ENCODE peak calls at places on chromosomes 16 and 17, in four cellular contexts. O, X, E and D are unnamed samples.

GRCh38 chr17:50274142-50274944 is at the start of gene TMEM92:
- DNase-seq in O (peak), X (no peak), E (peak), D (no peak)

GRCh38 chr17:81097943-81098308 is 63.0 kb downstream of the BAIAP2 start:
- DNase-seq in E (peak), O (peak), X (no peak), D (peak)

GRCh38 chr16:89038811-89039735 is 54.6 kb upstream of the ACSF3 start:
- DNase-seq in X (no peak), E (no peak), O (no peak), D (no peak)

GRCh38 chr17:49597928-49598655 is 22.4 kb downstream of the NXPH3 start:
- DNase-seq in E (no peak), O (no peak), X (no peak), D (peak)

GRCh38 chr17:32910769-32911168 is 17.2 kb upstream of the TMEM98 start:
- DNase-seq in X (no peak), O (no peak), E (peak), D (no peak)

GRCh38 chr16:58497468-58497867 is 2.5 kb upstream of the NDRG4 start:
- DNase-seq in X (no peak), O (no peak), E (no peak), D (no peak)

GRCh38 chr17:42428141-42428944 is 5.3 kb upstream of the CAVIN1 start:
- DNase-seq in O (peak), E (peak), X (no peak), D (peak)

GRCh38 chr17:58165981-58166380 is 801 bp upstream of the OR4D2 start:
- DNase-seq in X (no peak), O (no peak), E (no peak), D (no peak)

GRCh38 chr16:13138528-13138927 is 237.1 kb downstream of the SHISA9 start:
- DNase-seq in E (no peak), X (no peak), O (no peak), D (no peak)

GRCh38 chr17:43171761-43172487 is 910 bp downstream of the NBR1 start:
- DNase-seq in E (peak), O (peak), X (no peak), D (peak)

GRCh38 chr16:4612474-4612931 is 2.2 kb downstream of the UBALD1 start:
- DNase-seq in X (no peak), O (no peak), E (no peak), D (no peak)

GRCh38 chr17:80316927-80317705 is 56.5 kb downstream of the RNF213 start:
- DNase-seq in O (no peak), X (no peak), E (no peak), D (no peak)

GRCh38 chr16:50673496-50674275 is 7.4 kb downstream of the SNX20 start:
- DNase-seq in E (no peak), X (no peak), O (no peak), D (no peak)

GRCh38 chr16:63289834-63290460 is 1253.7 kb upstream of the CDH8 start:
- DNase-seq in O (no peak), X (no peak), E (peak), D (peak)

DNA sequence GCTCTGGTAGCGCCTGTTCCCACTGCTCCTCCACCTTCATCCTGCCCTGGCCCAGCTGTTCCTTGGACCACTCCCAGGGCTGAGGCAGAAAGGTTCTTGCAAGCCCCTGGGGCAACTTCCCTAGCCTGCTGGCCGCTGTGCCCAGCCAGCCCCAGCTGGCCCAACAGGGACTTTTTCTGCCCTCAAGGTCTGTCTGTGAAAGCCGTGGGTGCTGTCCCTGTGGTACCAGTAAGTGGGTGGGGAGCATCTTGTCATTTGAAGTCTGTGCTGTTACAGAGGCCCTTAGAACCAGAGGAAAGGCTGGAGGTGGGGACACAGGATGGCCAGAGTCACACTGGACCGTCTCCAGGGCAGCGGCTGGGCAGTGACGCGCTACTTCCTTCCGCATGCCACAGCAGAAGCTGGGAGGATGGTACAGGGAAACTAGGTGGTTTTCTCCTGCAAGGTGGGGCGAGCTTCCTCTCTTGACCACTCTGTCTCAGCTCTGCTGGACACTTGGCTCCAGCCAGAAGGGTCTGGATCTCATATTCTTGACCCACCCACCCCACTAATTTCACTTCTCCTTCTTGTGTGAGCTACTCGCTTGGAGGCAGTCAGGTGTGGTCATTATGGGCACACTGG is 87.8 kb downstream of the PLCG2 start:
- DNase-seq in O (no peak), E (no peak), X (no peak), D (no peak)
- TF ChIP-seq ZBTB33 in O (no peak), E (no peak), X (no peak), D (no peak)

DNA sequence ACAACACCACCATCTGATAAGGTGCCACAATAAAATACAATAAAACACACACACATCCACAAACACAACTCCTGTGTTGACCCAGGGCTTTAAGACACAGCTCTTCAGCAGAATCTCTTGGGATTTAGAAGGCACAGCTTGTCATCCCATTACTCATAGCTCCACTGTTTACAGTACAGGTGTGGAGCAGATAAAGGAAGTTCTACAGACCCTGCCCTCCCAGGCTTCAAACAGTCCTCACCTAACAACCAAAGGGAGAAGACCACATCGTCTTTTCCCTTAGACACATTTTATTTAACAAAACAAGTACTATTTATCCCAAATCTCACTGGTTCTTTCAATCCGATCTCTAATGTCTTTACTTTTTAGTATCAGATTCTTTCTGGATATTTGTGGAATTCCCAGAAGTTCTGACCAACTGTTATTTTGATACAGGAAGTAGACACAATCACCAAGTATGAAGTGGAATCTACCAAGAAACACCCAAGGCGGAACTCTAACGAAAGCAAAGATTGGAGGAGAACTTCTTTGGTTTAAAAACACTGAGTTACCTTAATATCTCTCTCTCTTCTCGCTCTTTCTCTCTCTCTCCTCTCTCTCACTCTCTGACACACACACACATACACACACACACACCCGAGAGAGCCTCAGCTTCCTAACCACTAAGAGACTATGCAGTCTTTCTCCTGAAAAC is 46.1 kb downstream of the CYTH1 start:
- DNase-seq in E (peak), X (no peak), O (no peak), D (peak)
- TF ChIP-seq ZBTB33 in E (no peak), X (no peak), O (no peak), D (no peak)

DNA sequence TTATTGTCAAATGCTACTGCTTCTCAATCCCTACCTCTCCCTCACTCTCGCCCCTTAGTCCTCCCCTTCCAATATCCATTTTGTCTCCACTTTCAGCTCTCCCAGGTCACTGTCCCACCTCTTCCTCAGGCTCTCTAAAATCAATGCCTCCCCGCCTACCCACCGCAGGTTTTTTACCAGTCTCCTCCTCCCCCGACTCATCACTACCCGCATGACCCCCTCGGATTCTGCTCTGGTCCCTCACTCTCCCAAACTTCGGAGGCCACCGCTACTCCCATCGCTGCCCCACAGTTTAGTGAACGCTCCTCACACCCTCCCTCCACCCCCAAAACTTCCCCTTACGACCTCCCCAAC is 513 bp downstream of the CRLF3 start:
- DNase-seq in X (no peak), E (peak), O (no peak), D (no peak)
- TF ChIP-seq ZBTB33 in X (no peak), E (no peak), O (no peak), D (no peak)

GRCh38 chr16:48393843-48394703 is 8.9 kb upstream of the SIAH1 start:
- DNase-seq in E (peak), X (no peak), O (no peak), D (no peak)
- TF ChIP-seq ZBTB33 in E (no peak), X (no peak), O (no peak), D (no peak)

DNA sequence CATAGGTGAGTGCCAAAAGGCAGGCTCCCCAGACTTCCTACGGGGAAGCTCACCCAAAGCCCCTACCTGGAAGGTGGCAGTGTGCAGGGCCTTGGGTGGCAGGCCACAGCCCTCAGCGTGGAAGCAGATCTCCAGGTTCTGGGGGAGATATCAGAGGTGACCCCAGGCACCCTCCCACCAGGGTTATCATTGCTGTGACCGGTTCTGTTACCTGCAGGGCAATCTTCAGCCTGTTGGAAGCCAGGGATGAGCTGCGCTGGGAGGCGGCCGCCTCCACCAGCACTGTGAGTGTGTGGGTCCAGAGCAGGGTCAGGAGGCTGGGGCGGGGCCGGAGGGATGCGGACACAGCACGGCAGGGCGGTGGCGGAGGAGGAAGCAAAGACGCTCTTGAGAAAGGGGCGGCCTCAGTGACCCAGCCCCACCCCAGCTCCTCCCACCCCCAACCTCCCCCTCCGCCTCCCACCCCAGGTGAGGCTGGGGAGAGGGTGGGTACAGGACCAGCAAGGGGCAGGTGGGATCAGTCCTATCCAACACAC is 13.1 kb downstream of the UNC13D start:
- DNase-seq in X (no peak), O (no peak), E (no peak), D (no peak)
- TF ChIP-seq ZBTB33 in X (no peak), O (no peak), E (no peak), D (no peak)

GRCh38 chr16:55250641-55251550 is 73.1 kb upstream of the IRX6 start:
- DNase-seq in O (no peak), X (no peak), E (no peak), D (no peak)
- TF ChIP-seq ZBTB33 in O (no peak), X (no peak), E (no peak), D (no peak)

DNA sequence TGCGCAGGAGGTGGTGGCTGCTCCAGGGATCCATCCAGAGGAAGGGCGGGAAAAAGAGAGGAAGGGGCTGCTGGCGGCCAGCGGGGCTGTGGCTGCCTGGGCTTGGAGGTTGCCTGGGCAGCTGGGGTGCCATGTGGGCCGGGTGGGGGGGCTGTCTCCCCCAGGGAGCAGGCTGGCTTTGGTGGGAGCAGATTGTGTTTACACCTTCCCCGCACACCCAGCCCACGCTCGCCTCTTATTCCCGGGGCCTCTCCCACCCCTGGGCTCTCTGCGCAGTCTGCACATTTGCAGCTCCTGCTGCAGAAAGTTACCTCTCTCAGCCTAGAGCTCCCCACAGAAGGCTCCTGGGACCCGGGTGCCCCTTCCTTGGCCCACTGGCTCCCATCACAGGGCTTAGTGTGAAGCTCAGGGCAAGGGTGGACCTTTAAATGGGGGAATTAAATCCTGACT is 5.1 kb downstream of the PRCD start:
- DNase-seq in O (no peak), E (no peak), X (no peak), D (no peak)
- TF ChIP-seq ZBTB33 in O (no peak), E (no peak), X (no peak), D (no peak)

GRCh38 chr17:73170324-73170723 is 5.5 kb downstream of the SSTR2 start:
- DNase-seq in O (no peak), X (no peak), E (no peak), D (no peak)

GRCh38 chr17:73170921-73171320 is 6.1 kb downstream of the SSTR2 start:
- DNase-seq in X (no peak), O (no peak), E (no peak), D (no peak)

GRCh38 chr17:73175962-73176565 is 11.3 kb downstream of the SSTR2 start:
- DNase-seq in O (no peak), X (no peak), E (peak), D (no peak)

GRCh38 chr17:73172252-73172651 is 7.4 kb downstream of the SSTR2 start:
- DNase-seq in O (no peak), E (no peak), X (no peak), D (no peak)

DNA sequence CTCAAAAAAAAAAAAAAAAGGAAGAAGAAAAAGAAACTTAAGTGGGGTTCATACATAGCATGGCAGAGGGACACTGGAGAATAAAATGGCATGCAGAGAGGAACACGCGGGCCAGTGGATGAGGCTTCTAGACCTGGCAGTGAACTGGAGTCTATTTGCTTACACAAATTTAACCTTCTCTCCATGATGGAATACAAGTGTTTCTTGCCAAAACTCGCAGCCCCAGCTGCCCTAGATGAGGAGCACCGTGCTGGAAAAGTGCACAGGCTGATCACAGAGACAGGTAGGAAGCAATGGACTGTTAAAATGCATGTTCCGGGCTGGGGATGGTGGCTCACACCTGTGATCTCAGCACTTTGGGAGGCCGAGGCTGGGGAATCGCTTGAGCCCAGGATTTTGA is 9.3 kb downstream of the SSTR2 start:
- DNase-seq in E (no peak), X (no peak), O (no peak), D (no peak)
- TF ChIP-seq ZBTB33 in E (no peak), X (no peak), O (no peak), D (no peak)

GRCh38 chr17:7262192-7263070 is at the start of gene CLDN7:
- DNase-seq in E (no peak), X (no peak), O (peak), D (no peak)

GRCh38 chr17:7261377-7262191 is 694 bp downstream of the CLDN7 start:
- DNase-seq in X (no peak), O (no peak), E (no peak), D (no peak)

GRCh38 chr17:7260601-7261376 is 1.5 kb downstream of the CLDN7 start:
- DNase-seq in O (no peak), X (no peak), E (no peak), D (no peak)

GRCh38 chr17:7263801-7264078 is 1.5 kb upstream of the CLDN7 start:
- DNase-seq in X (no peak), O (no peak), E (no peak), D (no peak)

DNA sequence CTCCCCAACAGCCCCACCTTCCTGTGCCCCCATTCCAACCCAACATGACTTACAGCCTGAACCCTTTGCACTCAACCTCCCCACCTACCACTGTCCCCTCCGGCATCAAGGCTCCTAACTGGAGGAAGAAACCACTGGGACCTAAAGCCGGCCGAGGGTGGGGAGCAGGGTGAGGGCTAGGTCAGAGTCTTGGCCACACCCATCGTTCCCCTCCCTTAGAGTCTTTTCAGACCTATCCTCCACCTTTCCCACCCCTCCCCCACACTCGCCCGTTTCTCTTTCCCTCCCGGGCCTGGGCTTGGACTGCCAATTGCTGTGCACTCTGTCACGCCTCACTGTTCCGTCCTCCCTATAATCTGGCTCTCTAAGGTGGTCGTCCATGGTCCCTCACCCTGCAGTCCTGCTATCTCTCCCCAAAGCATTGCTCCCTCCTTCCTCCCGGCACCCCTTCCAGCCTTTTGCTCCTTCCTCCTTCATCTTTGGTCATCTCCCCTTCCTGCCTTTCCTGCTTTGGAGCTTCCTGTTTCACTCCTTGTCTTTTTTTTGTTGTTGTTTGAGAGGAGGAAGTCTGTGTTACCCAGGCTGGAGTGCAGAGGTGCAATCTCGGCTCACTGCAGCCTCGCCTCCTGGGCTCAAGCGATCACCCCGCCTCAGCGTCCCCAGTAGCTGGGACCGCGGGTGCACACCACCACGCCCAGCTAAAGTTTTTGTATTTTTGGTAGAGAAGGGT is 958 bp upstream of the CLDN7 start:
- DNase-seq in E (peak), O (peak), X (no peak), D (no peak)
- TF ChIP-seq ZBTB33 in E (no peak), O (no peak), X (no peak), D (no peak)

DNA sequence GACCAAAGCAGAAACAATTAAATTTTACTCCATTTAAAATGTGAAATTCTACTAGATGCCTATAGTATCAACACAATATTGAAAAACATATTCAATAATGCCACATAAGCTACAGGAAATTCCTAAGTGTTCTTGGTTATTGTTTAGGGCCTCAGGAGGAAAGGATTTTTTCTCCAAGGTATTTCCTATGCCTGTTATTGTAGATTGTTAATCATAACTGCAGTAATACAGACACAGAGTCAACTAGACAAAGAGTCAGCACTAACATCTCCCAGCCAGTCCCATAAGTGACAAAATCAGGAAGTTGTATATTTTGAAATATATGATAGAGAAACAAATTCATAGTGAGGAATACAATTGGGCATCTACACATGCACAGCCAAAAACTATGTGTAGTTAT is 782.7 kb upstream of the KIF2B start:
- DNase-seq in O (no peak), X (no peak), E (no peak), D (no peak)
- TF ChIP-seq ZBTB33 in O (no peak), X (no peak), E (no peak), D (no peak)